ENCODE peak calls at places on chromosome 2, in seven cellular contexts. Z is SJSA1; E is adrenal gland; K is Panc1; A is naive thymus-derived CD4-positive, alpha-beta T cell; V is upper lobe of left lung; X is mammary epithelial cell. R is an unnamed sample.

GRCh38 chr2:237383991-237384671 is 29.8 kb downstream of the COL6A3 start:
- DNase-seq in Z (no peak), K (no peak), A (no peak), V (no peak), E (no peak), X (no peak), R (no peak)

GRCh38 chr2:45177870-45178269 is 168.6 kb upstream of the SIX2 start:
- DNase-seq in A (no peak), K (no peak), X (peak; percentile 97), Z (no peak), E (no peak), V (no peak), R (peak; percentile 81)

GRCh38 chr2:105815401-105815800 is 70.7 kb downstream of the NCK2 start:
- DNase-seq in X (no peak), K (no peak), E (no peak), Z (no peak), V (no peak), A (no peak), R (no peak)

GRCh38 chr2:241540766-241541561 is 17.6 kb upstream of the BOK start:
- DNase-seq in Z (peak; percentile 73), K (no peak), V (peak; percentile 82), E (peak; percentile 54), A (peak; percentile 60), X (peak; percentile 56), R (no peak)

GRCh38 chr2:84212611-84213314 is 246.3 kb downstream of the SUCLG1 start:
- DNase-seq in A (no peak), K (no peak), V (no peak), X (no peak), E (no peak), Z (no peak), R (no peak)

GRCh38 chr2:48423376-48423775 is 106.6 kb upstream of the STON1 start:
- DNase-seq in Z (no peak), V (no peak), X (peak; percentile 88), K (peak; percentile 81), E (no peak), A (no peak), R (peak; percentile 85)

GRCh38 chr2:19855528-19856431 is 46.0 kb downstream of the TTC32 start:
- DNase-seq in K (no peak), Z (no peak), V (no peak), X (no peak), A (no peak), E (no peak), R (no peak)

GRCh38 chr2:61898810-61899209 is 6.7 kb upstream of the COMMD1 start:
- DNase-seq in E (no peak), V (no peak), Z (no peak), A (no peak), K (no peak), X (no peak), R (no peak)

GRCh38 chr2:73651586-73652230 is 9.5 kb upstream of the NAT8 start:
- DNase-seq in A (no peak), K (no peak), E (no peak), V (no peak), Z (no peak), X (no peak), R (no peak)

GRCh38 chr2:158456309-158457066 is at the start of the genes CCDC148 and PKP4:
- DNase-seq in V (peak; percentile 94), K (no peak), E (peak; percentile 91), Z (peak; percentile 93), A (peak; percentile 94), X (peak; percentile 94), R (peak; percentile 60)

GRCh38 chr2:178629463-178629862 is 149.2 kb downstream of the PLEKHA3 start:
- DNase-seq in E (no peak), Z (no peak), K (no peak), V (no peak), X (no peak), A (no peak), R (no peak)

GRCh38 chr2:125364181-125364806 is 1291.7 kb upstream of the GYPC start:
- DNase-seq in K (no peak), X (no peak), V (no peak), Z (no peak), E (no peak), A (no peak), R (no peak)

GRCh38 chr2:189116059-189116458 is 63.5 kb downstream of the COL5A2 start:
- DNase-seq in Z (no peak), E (no peak), A (no peak), X (no peak), V (no peak), K (no peak), R (no peak)

GRCh38 chr2:119104414-119104813 is 54.1 kb downstream of the C1QL2 start:
- DNase-seq in X (no peak), Z (no peak), V (no peak), E (no peak), A (no peak), K (no peak), R (no peak)

GRCh38 chr2:1743396-1744150 is 742 bp downstream of the PXDN start:
- DNase-seq in Z (peak; percentile 67), A (no peak), V (no peak), K (no peak), X (peak; percentile 46), E (no peak), R (no peak)

GRCh38 chr2:198273670-198274069 is 469.3 kb downstream of the PLCL1 start:
- DNase-seq in Z (no peak), X (no peak), V (no peak), K (no peak), A (no peak), E (no peak), R (no peak)

GRCh38 chr2:158699323-158699722 is 95.8 kb upstream of the DAPL1 start:
- DNase-seq in E (no peak), V (no peak), A (no peak), Z (no peak), K (no peak), X (no peak), R (no peak)

GRCh38 chr2:173146590-173146989 is 70.9 kb downstream of the MAP3K20 start:
- DNase-seq in K (no peak), X (no peak), A (no peak), E (no peak), Z (no peak), V (no peak), R (no peak)

GRCh38 chr2:69774984-69775982 is 33.3 kb downstream of the ANXA4 start:
- DNase-seq in V (peak; percentile 32), Z (no peak), E (no peak), K (no peak), X (no peak), A (peak; percentile 34), R (no peak)
- H3K27ac ChIP-seq in V (peak overlapping the region; percentile 75), Z (no peak overlapping the region), E (no peak overlapping the region), K (no peak overlapping the region), X (no peak overlapping the region), A (peak overlapping the region; percentile 8), R (no peak overlapping the region)

DNA sequence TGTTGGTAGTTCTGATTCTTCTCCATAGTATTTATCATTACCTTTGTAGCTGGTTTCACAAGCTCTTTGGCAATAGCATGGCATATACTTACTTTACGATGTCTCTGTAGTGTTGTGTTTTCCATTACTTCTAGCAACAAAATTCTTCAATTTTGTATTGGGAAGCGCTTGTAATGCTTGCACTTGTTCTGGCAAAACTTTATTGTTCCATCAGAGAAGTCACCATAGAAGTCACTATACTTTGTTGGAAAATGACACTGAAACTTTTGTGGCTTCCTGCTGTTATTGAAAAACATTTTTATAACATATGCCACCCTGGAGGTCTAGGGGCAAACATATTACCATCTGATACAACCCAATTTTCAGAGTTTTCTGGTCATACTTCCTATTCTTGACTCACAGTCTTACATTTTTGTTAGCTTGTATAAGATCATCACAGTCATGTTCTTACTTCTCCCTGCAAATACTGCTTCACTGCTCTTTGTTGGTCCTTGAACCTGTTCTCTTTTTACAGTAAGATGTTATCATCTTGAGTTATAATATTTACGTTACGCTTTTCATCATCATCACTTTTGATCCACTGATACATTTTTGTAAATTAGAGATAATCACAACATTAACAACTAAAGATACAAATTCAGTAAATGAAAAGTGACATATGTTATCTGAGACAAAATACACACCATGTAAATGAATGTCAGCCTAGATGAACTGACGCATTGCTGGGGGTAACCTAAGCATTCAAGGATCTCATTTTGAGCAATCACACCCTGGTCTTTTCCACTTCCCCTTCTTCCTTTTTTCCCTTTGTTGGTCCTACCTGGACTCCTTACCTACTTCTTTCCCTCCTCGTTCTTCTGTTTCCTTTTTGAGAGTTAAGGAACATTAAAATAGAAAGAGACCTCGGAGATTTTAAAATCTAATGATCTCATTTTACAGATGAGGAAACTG is 33.3 kb upstream of the CXCR4 start:
- DNase-seq in K (no peak), E (no peak), X (no peak), Z (no peak), V (no peak), A (no peak), R (no peak)
- H3K27ac ChIP-seq in K (no peak overlapping the region), E (no peak overlapping the region), X (no peak overlapping the region), Z (no peak overlapping the region), V (no peak overlapping the region), A (no peak overlapping the region), R (no peak overlapping the region)

GRCh38 chr2:156897548-156897947 is 360.0 kb upstream of the GALNT5 start:
- DNase-seq in A (no peak), E (no peak), V (no peak), Z (no peak), X (no peak), K (no peak), R (no peak)

GRCh38 chr2:156891609-156892008 is 365.9 kb upstream of the GALNT5 start:
- DNase-seq in X (no peak), E (no peak), A (no peak), K (no peak), Z (no peak), V (no peak), R (no peak)

GRCh38 chr2:156890498-156891148 is 366.9 kb upstream of the GALNT5 start:
- DNase-seq in Z (no peak), A (no peak), E (no peak), K (no peak), X (no peak), V (no peak), R (no peak)

GRCh38 chr2:156896294-156896693 is 361.2 kb upstream of the GALNT5 start:
- DNase-seq in A (no peak), Z (no peak), V (no peak), X (peak; percentile 77), E (no peak), K (no peak), R (no peak)

GRCh38 chr2:156892449-156893335 is 364.8 kb upstream of the GALNT5 start:
- DNase-seq in E (no peak), V (no peak), X (peak; percentile 86), K (peak; percentile 30), A (no peak), Z (no peak), R (peak; percentile 82)
- H3K27ac ChIP-seq in E (no peak overlapping the region), V (peak overlapping the region; percentile 22), X (no peak overlapping the region), K (no peak overlapping the region), A (no peak overlapping the region), Z (no peak overlapping the region), R (peak overlapping the region; percentile 53)

GRCh38 chr2:168782271-168782670 is 20.2 kb upstream of the NOSTRIN start:
- DNase-seq in K (no peak), Z (no peak), E (no peak), V (no peak), X (no peak), A (no peak), R (no peak)

GRCh38 chr2:168790226-168790902 is 12.1 kb upstream of the NOSTRIN start:
- DNase-seq in X (no peak), K (no peak), Z (no peak), E (no peak), A (no peak), V (no peak), R (no peak)

GRCh38 chr2:168787098-168787781 is 15.2 kb upstream of the NOSTRIN start:
- DNase-seq in K (no peak), V (no peak), A (no peak), E (no peak), X (no peak), Z (no peak), R (no peak)

GRCh38 chr2:168784993-168785392 is 17.4 kb upstream of the NOSTRIN start:
- DNase-seq in X (no peak), V (no peak), E (no peak), A (no peak), Z (no peak), K (no peak), R (no peak)

GRCh38 chr2:168787782-168788376 is 14.6 kb upstream of the NOSTRIN start:
- DNase-seq in K (no peak), X (no peak), E (peak; percentile 80), A (no peak), V (no peak), Z (no peak), R (no peak)
- H3K27ac ChIP-seq in K (no peak overlapping the region), X (no peak overlapping the region), E (no peak overlapping the region), A (no peak overlapping the region), V (no peak overlapping the region), Z (no peak overlapping the region), R (no peak overlapping the region)